ENCODE peak calls at places on chromosomes 3 and 15, in ten cellular contexts. N, Y, F, X, Q, B, G, J, M and P are unnamed samples.

GRCh38 chr3:24741506-24741905 is 246.9 kb upstream of the THRB start:
- DNase-seq in N (no peak), Y (no peak), F (no peak), X (no peak), Q (no peak), B (no peak), G (no peak), J (no peak), M (no peak), P (no peak)

GRCh38 chr3:11001020-11001657 is 8.6 kb downstream of the SLC6A1 start:
- DNase-seq in N (no peak), Y (no peak), F (no peak), X (no peak), Q (no peak), B (no peak), G (no peak), J (no peak), M (no peak), P (no peak)

GRCh38 chr15:41507820-41508290 is 5.8 kb downstream of the LTK start:
- DNase-seq in N (no peak), Y (no peak), F (no peak), X (no peak), Q (no peak), B (no peak), G (no peak), J (no peak), M (no peak), P (peak)

GRCh38 chr15:23642413-23643044 is 5.1 kb downstream of the MAGEL2 start:
- DNase-seq in N (no peak), Y (no peak), F (peak), X (no peak), Q (peak), B (peak), G (peak), J (peak), M (peak), P (peak)

GRCh38 chr15:99603828-99604227 is 38.0 kb downstream of the MEF2A start:
- DNase-seq in N (no peak), Y (no peak), F (no peak), X (no peak), Q (peak), B (no peak), G (no peak), J (no peak), M (peak), P (no peak)

GRCh38 chr3:182682263-182683229 is 110.8 kb upstream of the ATP11B start:
- DNase-seq in N (peak), Y (peak), F (peak), X (peak), Q (peak), B (peak), G (peak), J (peak), M (peak), P (no peak)

GRCh38 chr3:189167027-189167766 is 4.6 kb upstream of the TPRG1 start:
- DNase-seq in N (no peak), Y (no peak), F (no peak), X (no peak), Q (no peak), B (no peak), G (no peak), J (no peak), M (no peak), P (no peak)

GRCh38 chr3:111210866-111211564 is 139.4 kb downstream of the NECTIN3 start:
- DNase-seq in N (no peak), Y (no peak), F (no peak), X (no peak), Q (no peak), B (no peak), G (no peak), J (no peak), M (no peak), P (no peak)

GRCh38 chr3:180277036-180277435 is 240.3 kb upstream of the PEX5L start:
- DNase-seq in N (no peak), Y (no peak), F (no peak), X (no peak), Q (peak), B (no peak), G (no peak), J (no peak), M (peak), P (no peak)

GRCh38 chr3:61452536-61452991 is 108.8 kb upstream of the PTPRG start:
- DNase-seq in N (no peak), Y (no peak), F (no peak), X (no peak), Q (no peak), B (no peak), G (no peak), J (no peak), M (no peak), P (no peak)

GRCh38 chr15:70277556-70277955 is 179.8 kb upstream of the TLE3 start:
- DNase-seq in N (no peak), Y (peak), F (no peak), X (no peak), Q (no peak), B (no peak), G (no peak), J (no peak), M (no peak), P (no peak)

GRCh38 chr3:4196748-4197147 is 106.4 kb upstream of the SETMAR start:
- DNase-seq in N (no peak), Y (no peak), F (no peak), X (no peak), Q (no peak), B (no peak), G (no peak), J (no peak), M (no peak), P (no peak)

GRCh38 chr3:37995652-37996641 is 5.4 kb downstream of the VILL start:
- DNase-seq in N (no peak), Y (peak), F (no peak), X (no peak), Q (no peak), B (no peak), G (no peak), J (no peak), M (no peak), P (peak)

GRCh38 chr3:105385868-105386508 is 19.3 kb downstream of the ALCAM start:
- DNase-seq in N (no peak), Y (no peak), F (no peak), X (no peak), Q (no peak), B (no peak), G (no peak), J (no peak), M (no peak), P (no peak)